ENCODE peak calls at places on chromosome 22, in seven cellular contexts. Q is GM20000, S is right lobe of liver, W is OCI-LY7, L is IMR-90, E is sigmoid colon, B is GM13976. J is an unnamed sample.

GRCh38 chr22:32005453-32005852 is 37.6 kb upstream of the SLC5A1 start:
- DNase-seq in Q (no peak), S (no peak), W (no peak), L (peak), E (no peak), B (no peak), J (no peak)

GRCh38 chr22:48586799-48587185 is 1240.9 kb downstream of the BRD1 start:
- DNase-seq in Q (no peak), S (no peak), W (no peak), L (no peak), E (no peak), B (no peak), J (no peak)

GRCh38 chr22:29040385-29041275 is 21.0 kb downstream of the C22orf31 start:
- DNase-seq in Q (peak), S (peak), W (peak), L (peak), E (peak), B (peak), J (peak)

GRCh38 chr22:30763815-30764686 is 69.4 kb downstream of the OSBP2 start:
- DNase-seq in Q (peak), S (peak), W (peak), L (peak), E (no peak), B (peak), J (peak)

GRCh38 chr22:48156603-48157355 is 1394.3 kb downstream of the TBC1D22A start:
- DNase-seq in Q (no peak), S (no peak), W (no peak), L (no peak), E (no peak), B (no peak), J (no peak)

GRCh38 chr22:23751441-23751996 is 607 bp upstream of the ZNF70 start:
- DNase-seq in Q (no peak), S (no peak), W (no peak), L (no peak), E (peak), B (no peak), J (peak)

GRCh38 chr22:40890881-40891280 is 29.0 kb upstream of the DNAJB7 start:
- DNase-seq in Q (no peak), S (no peak), W (no peak), L (peak), E (no peak), B (no peak), J (no peak)

GRCh38 chr22:29269731-29270474 is 1.8 kb downstream of the EWSR1 start:
- DNase-seq in Q (no peak), S (no peak), W (peak), L (peak), E (no peak), B (no peak), J (peak)

GRCh38 chr22:20432244-20432686 is 5.4 kb downstream of the SCARF2 start:
- DNase-seq in Q (peak), S (no peak), W (no peak), L (no peak), E (peak), B (peak), J (no peak)

GRCh38 chr22:32545801-32546200 is 71.2 kb downstream of the FBXO7 start:
- DNase-seq in Q (no peak), S (no peak), W (no peak), L (peak), E (peak), B (no peak), J (no peak)

GRCh38 chr22:45212306-45212709 is 28.4 kb downstream of the KIAA0930 start:
- DNase-seq in Q (no peak), S (no peak), W (no peak), L (peak), E (peak), B (no peak), J (no peak)
- TF ChIP-seq CTCF in Q (no peak), S (no peak), W (no peak), L (peak), E (peak), B (no peak), J (no peak)

GRCh38 chr22:27682438-27682837 is 119.1 kb downstream of the MN1 start:
- DNase-seq in Q (no peak), S (no peak), W (no peak), L (no peak), E (no peak), B (no peak), J (no peak)
- TF ChIP-seq CTCF in Q (no peak), S (no peak), W (peak), L (peak), E (no peak), B (no peak), J (no peak)

GRCh38 chr22:39631381-39631780 is 60.8 kb downstream of the CACNA1I start:
- DNase-seq in Q (no peak), S (no peak), W (no peak), L (no peak), E (no peak), B (no peak), J (no peak)

GRCh38 chr22:39630721-39631120 is 60.2 kb downstream of the CACNA1I start:
- DNase-seq in Q (no peak), S (no peak), W (no peak), L (no peak), E (no peak), B (no peak), J (no peak)

GRCh38 chr22:39631857-39632256 is 61.3 kb downstream of the CACNA1I start:
- DNase-seq in Q (no peak), S (no peak), W (no peak), L (no peak), E (no peak), B (no peak), J (no peak)

GRCh38 chr22:39635719-39636118 is 65.2 kb downstream of the CACNA1I start:
- DNase-seq in Q (no peak), S (no peak), W (no peak), L (peak), E (no peak), B (no peak), J (no peak)

GRCh38 chr22:39634530-39635399 is 64.2 kb downstream of the CACNA1I start:
- DNase-seq in Q (no peak), S (no peak), W (no peak), L (peak), E (no peak), B (no peak), J (peak)
- TF ChIP-seq CTCF in Q (no peak), S (no peak), W (no peak), L (no peak), E (no peak), B (no peak), J (no peak)

GRCh38 chr22:49632199-49633009 is 195.3 kb downstream of the BRD1 start:
- DNase-seq in Q (peak), S (peak), W (no peak), L (peak), E (peak), B (peak), J (peak)
- TF ChIP-seq CTCF in Q (peak), S (peak), W (no peak), L (peak), E (peak), B (peak), J (peak)

GRCh38 chr22:25882366-25882765 is 140.4 kb downstream of the MYO18B start:
- DNase-seq in Q (no peak), S (no peak), W (no peak), L (no peak), E (no peak), B (no peak), J (no peak)

GRCh38 chr22:25878933-25879332 is 136.9 kb downstream of the MYO18B start:
- DNase-seq in Q (no peak), S (no peak), W (no peak), L (no peak), E (no peak), B (no peak), J (no peak)

GRCh38 chr22:25884121-25884520 is 142.1 kb downstream of the MYO18B start:
- DNase-seq in Q (no peak), S (no peak), W (no peak), L (no peak), E (no peak), B (no peak), J (no peak)

GRCh38 chr22:25881353-25881752 is 139.4 kb downstream of the MYO18B start:
- DNase-seq in Q (no peak), S (no peak), W (no peak), L (no peak), E (no peak), B (no peak), J (no peak)

GRCh38 chr22:25880524-25880923 is 138.5 kb downstream of the MYO18B start:
- DNase-seq in Q (peak), S (no peak), W (peak), L (no peak), E (no peak), B (no peak), J (no peak)
- TF ChIP-seq CTCF in Q (no peak), S (no peak), W (peak), L (no peak), E (no peak), B (peak), J (no peak)

DNA sequence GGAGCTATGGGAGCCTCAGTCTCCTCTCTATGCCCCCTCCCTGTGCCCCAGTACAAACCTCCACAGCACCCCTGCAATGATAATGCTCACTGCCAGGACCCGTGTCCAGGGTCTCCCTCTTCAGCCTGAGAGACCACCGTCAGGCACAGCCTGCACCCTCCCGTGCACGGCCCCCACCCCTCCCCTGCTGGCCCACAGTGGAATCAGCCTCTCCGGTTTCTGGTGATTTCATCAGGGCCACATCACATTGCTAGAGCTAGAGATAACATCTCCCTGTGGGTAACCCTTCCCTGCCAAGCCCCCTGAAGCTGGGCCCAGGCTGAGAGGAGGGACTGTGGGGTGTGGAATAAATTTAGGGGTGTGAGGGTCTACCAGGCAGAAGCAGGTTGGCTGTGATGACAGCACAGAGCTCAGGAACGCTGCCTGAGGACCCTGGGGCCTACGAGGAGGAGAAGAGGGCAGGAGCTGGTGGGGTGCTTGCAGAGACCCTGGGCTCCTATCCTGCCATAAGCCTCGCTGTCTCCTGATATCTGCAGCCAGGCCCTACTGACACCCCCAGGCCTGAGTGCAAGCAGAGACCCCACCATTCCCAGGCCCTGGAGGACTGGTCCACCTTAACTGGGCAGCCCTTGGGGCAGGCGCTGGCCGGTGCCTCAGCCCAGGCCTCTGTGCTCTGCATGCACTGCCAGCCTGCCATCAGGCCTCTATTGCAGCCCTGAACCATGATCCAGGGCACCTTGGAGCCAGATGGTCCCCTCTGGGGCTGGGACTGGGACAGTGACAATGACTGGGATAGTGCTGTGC is at the start of gene KLHDC7B:
- DNase-seq in Q (peak), S (no peak), W (no peak), L (peak), E (no peak), B (peak), J (peak)
- TF ChIP-seq CTCF in Q (no peak), S (no peak), W (peak), L (peak), E (no peak), B (no peak), J (peak)

J was measured in activated CD8-positive, alpha-beta T cell treated with anti-CD3 and anti-CD28 coated beads for 36 hours.